ENCODE peak calls at places on chromosome 9, in nine cellular contexts. J, U, D, P, W, B, L, Q and R are unnamed samples.

GRCh38 chr9:109467936-109468335 is 30.2 kb downstream of the PTPN3 start:
- DNase-seq in J (no peak), U (no peak), D (no peak), P (no peak), W (no peak), B (no peak), L (no peak), Q (no peak), R (no peak)

GRCh38 chr9:71368157-71368556 is 246.7 kb upstream of the TRPM3 start:
- DNase-seq in J (no peak), U (no peak), D (no peak), P (no peak), W (peak; percentile 29), B (no peak), L (no peak), Q (no peak), R (no peak)

GRCh38 chr9:133347515-133347984 is 381 bp downstream of the MED22 start:
- DNase-seq in J (no peak), U (no peak), D (peak; percentile 18), P (no peak), W (no peak), B (peak; percentile 49), L (peak; percentile 45), Q (no peak), R (peak; percentile 48)

GRCh38 chr9:125867752-125868400 is 120.7 kb downstream of the PBX3 start:
- DNase-seq in J (no peak), U (no peak), D (peak; percentile 8), P (no peak), W (no peak), B (no peak), L (no peak), Q (no peak), R (no peak)

GRCh38 chr9:109923826-109924225 is 143.8 kb downstream of the PALM2AKAP2 start:
- DNase-seq in J (no peak), U (no peak), D (no peak), P (no peak), W (no peak), B (no peak), L (no peak), Q (no peak), R (no peak)

GRCh38 chr9:105608685-105609598 is 51.0 kb downstream of the FKTN start:
- DNase-seq in J (no peak), U (peak; percentile 10), D (peak; percentile 55), P (no peak), W (no peak), B (peak; percentile 43), L (peak; percentile 52), Q (peak; percentile 71), R (no peak)

GRCh38 chr9:138112791-138113600 is 235.4 kb downstream of the CACNA1B start:
- DNase-seq in J (peak; percentile 38), U (no peak), D (no peak), P (no peak), W (no peak), B (no peak), L (peak; percentile 57), Q (no peak), R (no peak)

GRCh38 chr9:86521936-86522335 is 167.7 kb upstream of the TUT7 start:
- DNase-seq in J (no peak), U (no peak), D (no peak), P (no peak), W (no peak), B (no peak), L (no peak), Q (peak; percentile 61), R (no peak)

GRCh38 chr9:93236541-93237206 is 52.7 kb downstream of the WNK2 start:
- DNase-seq in J (no peak), U (no peak), D (no peak), P (peak; percentile 43), W (no peak), B (no peak), L (no peak), Q (no peak), R (no peak)

GRCh38 chr9:126303488-126303887 is 23.1 kb upstream of the MVB12B start:
- DNase-seq in J (peak; percentile 4), U (no peak), D (no peak), P (no peak), W (no peak), B (no peak), L (no peak), Q (no peak), R (no peak)

GRCh38 chr9:2120926-2121689 is 106.0 kb downstream of the SMARCA2 start:
- DNase-seq in J (no peak), U (no peak), D (peak; percentile 35), P (no peak), W (no peak), B (no peak), L (no peak), Q (peak; percentile 61), R (no peak)
- TF ChIP-seq CTCF in J (peak; percentile 31), U (peak; percentile 15), D (no peak), P (peak; percentile 46), W (no peak), B (no peak), L (no peak), Q (peak; percentile 34), R (peak; percentile 20)

GRCh38 chr9:34519321-34520020 is 3.3 kb downstream of the ENHO start:
- DNase-seq in J (peak; percentile 40), U (no peak), D (no peak), P (no peak), W (no peak), B (no peak), L (no peak), Q (no peak), R (no peak)
- TF ChIP-seq CTCF in J (no peak), U (no peak), D (peak; percentile 15), P (no peak), W (no peak), B (no peak), L (no peak), Q (no peak), R (no peak)

DNA sequence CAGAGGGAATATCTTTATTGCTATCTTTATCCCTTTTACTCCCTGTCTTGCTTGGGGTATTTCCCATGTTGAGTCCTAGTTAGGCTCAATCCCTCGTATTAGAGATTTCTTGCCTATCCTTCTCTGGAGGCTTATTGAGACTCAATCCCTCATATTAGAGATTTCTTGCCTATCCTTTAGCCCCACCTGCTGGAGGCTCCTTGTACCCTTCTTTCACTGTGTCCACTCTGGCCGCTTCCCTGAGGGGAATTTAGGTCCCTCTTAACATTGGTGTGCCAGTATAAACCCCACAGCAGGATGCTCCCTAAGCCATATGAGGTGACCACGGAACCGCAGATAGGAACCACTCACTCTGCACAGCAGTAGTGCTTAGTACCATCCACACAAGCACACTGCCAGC is 110.7 kb upstream of the MAMDC2 start:
- DNase-seq in J (no peak), U (no peak), D (peak; percentile 54), P (no peak), W (no peak), B (no peak), L (peak; percentile 54), Q (no peak), R (no peak)
- TF ChIP-seq CTCF in J (no peak), U (peak; percentile 41), D (peak; percentile 51), P (no peak), W (peak; percentile 26), B (no peak), L (peak; percentile 56), Q (no peak), R (peak; percentile 21)

GRCh38 chr9:85508616-85509015 is 233.1 kb downstream of the AGTPBP1 start:
- DNase-seq in J (no peak), U (no peak), D (no peak), P (no peak), W (no peak), B (no peak), L (peak; percentile 29), Q (no peak), R (no peak)
- TF ChIP-seq CTCF in J (no peak), U (peak; percentile 24), D (peak; percentile 11), P (peak; percentile 7), W (peak; percentile 49), B (no peak), L (no peak), Q (no peak), R (peak; percentile 7)

GRCh38 chr9:84871983-84872382 is 202.5 kb downstream of the NTRK2 start:
- DNase-seq in J (no peak), U (no peak), D (no peak), P (no peak), W (no peak), B (no peak), L (no peak), Q (no peak), R (no peak)
- TF ChIP-seq CTCF in J (no peak), U (no peak), D (no peak), P (no peak), W (no peak), B (no peak), L (no peak), Q (no peak), R (no peak)

GRCh38 chr9:123723135-123723875 is 206.6 kb downstream of the DENND1A start:
- DNase-seq in J (no peak), U (no peak), D (no peak), P (no peak), W (no peak), B (no peak), L (no peak), Q (no peak), R (no peak)

GRCh38 chr9:123722378-123722777 is 207.5 kb downstream of the DENND1A start:
- DNase-seq in J (no peak), U (no peak), D (no peak), P (no peak), W (no peak), B (no peak), L (peak; percentile 5), Q (no peak), R (no peak)

GRCh38 chr9:123725389-123725788 is 204.5 kb downstream of the DENND1A start:
- DNase-seq in J (no peak), U (no peak), D (no peak), P (no peak), W (peak; percentile 67), B (no peak), L (no peak), Q (peak; percentile 41), R (no peak)

GRCh38 chr9:123727332-123727731 is 202.6 kb downstream of the DENND1A start:
- DNase-seq in J (no peak), U (no peak), D (no peak), P (no peak), W (no peak), B (no peak), L (no peak), Q (peak; percentile 58), R (no peak)

DNA sequence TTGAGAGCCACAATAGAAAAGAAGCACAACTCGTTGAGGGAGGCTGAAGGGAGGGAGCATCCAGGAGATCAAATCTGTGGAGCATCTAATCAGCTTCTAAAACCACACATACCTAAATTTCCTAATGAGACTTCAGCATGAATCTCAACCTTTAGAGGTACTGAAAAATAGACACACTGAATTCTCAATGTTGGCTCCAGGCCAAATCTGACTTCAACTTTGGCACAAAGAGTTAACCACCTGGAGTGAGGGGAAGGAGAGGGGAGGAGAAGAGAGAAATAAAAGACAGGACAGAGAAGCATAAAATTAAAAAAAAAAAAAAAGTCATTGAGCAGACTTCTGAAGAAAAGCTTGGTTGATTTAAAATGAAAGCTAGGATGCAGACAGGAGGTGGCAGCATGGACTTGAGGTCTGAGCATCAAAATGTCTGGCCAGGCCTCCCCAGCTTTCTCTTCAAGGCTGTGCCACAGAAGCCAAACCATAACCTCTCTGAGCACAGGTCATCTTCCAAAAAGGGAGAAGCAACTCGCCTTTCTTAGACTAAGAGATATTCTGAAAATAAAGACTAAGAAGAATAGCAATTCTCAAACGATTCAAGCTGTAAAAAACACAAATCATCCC is 205.6 kb downstream of the DENND1A start:
- DNase-seq in J (no peak), U (no peak), D (no peak), P (no peak), W (peak; percentile 38), B (no peak), L (peak; percentile 43), Q (peak; percentile 67), R (no peak)
- TF ChIP-seq CTCF in J (no peak), U (peak; percentile 45), D (no peak), P (peak; percentile 40), W (peak; percentile 45), B (no peak), L (no peak), Q (peak; percentile 27), R (no peak)

GRCh38 chr9:113998529-113999255 is 79.4 kb downstream of the AMBP start:
- DNase-seq in J (peak; percentile 60), U (no peak), D (no peak), P (no peak), W (peak; percentile 27), B (no peak), L (peak; percentile 10), Q (peak; percentile 18), R (no peak)
- TF ChIP-seq CTCF in J (peak; percentile 31), U (peak; percentile 59), D (peak; percentile 32), P (no peak), W (peak; percentile 14), B (no peak), L (peak; percentile 28), Q (peak; percentile 43), R (peak; percentile 29)